ENCODE peak calls at places on chromosomes 16 and 17, in six cellular contexts. One of them, this sample, is unnamed.

GRCh38 chr17:47244697-47245096 is 8.9 kb upstream of the ITGB3 start:
- DNase-seq in brain microvascular endothelial cell: no peak
- DNase-seq in CD8-positive, alpha-beta T cell: no peak
- DNase-seq in body of pancreas: no peak
- DNase-seq in esophagus squamous epithelium: no peak
- DNase-seq in endothelial cell of umbilical vein: no peak
- DNase-seq in this sample: no peak

GRCh38 chr16:11636172-11636721 is 32.0 kb upstream of the SNN start:
- DNase-seq in endothelial cell of umbilical vein: no peak
- DNase-seq in CD8-positive, alpha-beta T cell: no peak
- DNase-seq in body of pancreas: peak; percentile 72
- DNase-seq in esophagus squamous epithelium: no peak
- DNase-seq in brain microvascular endothelial cell: no peak
- DNase-seq in this sample: peak; percentile 71

GRCh38 chr17:65131946-65132345 is 5.2 kb upstream of the RGS9 start:
- DNase-seq in CD8-positive, alpha-beta T cell: no peak
- DNase-seq in esophagus squamous epithelium: no peak
- DNase-seq in endothelial cell of umbilical vein: no peak
- DNase-seq in body of pancreas: no peak
- DNase-seq in brain microvascular endothelial cell: peak; percentile 47
- DNase-seq in this sample: no peak

GRCh38 chr16:8798174-8798527 is 512 bp downstream of the PMM2 start:
- DNase-seq in body of pancreas: peak; percentile 20
- DNase-seq in endothelial cell of umbilical vein: no peak
- DNase-seq in esophagus squamous epithelium: no peak
- DNase-seq in CD8-positive, alpha-beta T cell: no peak
- DNase-seq in brain microvascular endothelial cell: peak; percentile 34
- DNase-seq in this sample: no peak

GRCh38 chr17:30326816-30327215 is 7.0 kb downstream of the TMIGD1 start:
- DNase-seq in body of pancreas: no peak
- DNase-seq in esophagus squamous epithelium: no peak
- DNase-seq in endothelial cell of umbilical vein: no peak
- DNase-seq in CD8-positive, alpha-beta T cell: no peak
- DNase-seq in brain microvascular endothelial cell: no peak
- DNase-seq in this sample: no peak

GRCh38 chr17:60845012-60845411 is 167.4 kb downstream of the BCAS3 start:
- DNase-seq in CD8-positive, alpha-beta T cell: no peak
- DNase-seq in body of pancreas: no peak
- DNase-seq in esophagus squamous epithelium: no peak
- DNase-seq in brain microvascular endothelial cell: no peak
- DNase-seq in endothelial cell of umbilical vein: no peak
- DNase-seq in this sample: no peak

GRCh38 chr17:75267146-75267402 is 4.0 kb downstream of the MIF4GD start:
- DNase-seq in CD8-positive, alpha-beta T cell: no peak
- DNase-seq in brain microvascular endothelial cell: no peak
- DNase-seq in esophagus squamous epithelium: no peak
- DNase-seq in body of pancreas: no peak
- DNase-seq in endothelial cell of umbilical vein: no peak
- DNase-seq in this sample: no peak

GRCh38 chr17:7955414-7956042 is 23.5 kb downstream of the CNTROB start:
- DNase-seq in brain microvascular endothelial cell: no peak
- DNase-seq in CD8-positive, alpha-beta T cell: no peak
- DNase-seq in endothelial cell of umbilical vein: no peak
- DNase-seq in body of pancreas: no peak
- DNase-seq in esophagus squamous epithelium: no peak
- DNase-seq in this sample: no peak

GRCh38 chr17:74864866-74865395 is 5.2 kb upstream of the GRIN2C start:
- DNase-seq in brain microvascular endothelial cell: peak; percentile 60
- DNase-seq in endothelial cell of umbilical vein: peak; percentile 63
- DNase-seq in esophagus squamous epithelium: no peak
- DNase-seq in body of pancreas: peak; percentile 82
- DNase-seq in CD8-positive, alpha-beta T cell: peak; percentile 76
- DNase-seq in this sample: peak; percentile 93

GRCh38 chr16:31386157-31386984 is 6.8 kb upstream of the ITGAD start:
- DNase-seq in CD8-positive, alpha-beta T cell: no peak
- DNase-seq in endothelial cell of umbilical vein: no peak
- DNase-seq in brain microvascular endothelial cell: peak; percentile 42
- DNase-seq in esophagus squamous epithelium: no peak
- DNase-seq in body of pancreas: peak; percentile 70
- DNase-seq in this sample: peak; percentile 54

GRCh38 chr17:2123467-2124251 is 68.8 kb downstream of the HIC1 start:
- DNase-seq in esophagus squamous epithelium: no peak
- DNase-seq in body of pancreas: no peak
- DNase-seq in brain microvascular endothelial cell: no peak
- DNase-seq in endothelial cell of umbilical vein: peak; percentile 55
- DNase-seq in CD8-positive, alpha-beta T cell: no peak
- DNase-seq in this sample: peak; percentile 52

GRCh38 chr17:1087381-1088241 is 90.7 kb downstream of the TIMM22 start:
- DNase-seq in CD8-positive, alpha-beta T cell: no peak
- DNase-seq in esophagus squamous epithelium: no peak
- DNase-seq in endothelial cell of umbilical vein: peak; percentile 84
- DNase-seq in body of pancreas: peak; percentile 95
- DNase-seq in brain microvascular endothelial cell: no peak
- DNase-seq in this sample: peak; percentile 96

GRCh38 chr17:76145231-76146052 is 4.4 kb upstream of the FOXJ1 start:
- DNase-seq in brain microvascular endothelial cell: no peak
- DNase-seq in CD8-positive, alpha-beta T cell: peak; percentile 56
- DNase-seq in endothelial cell of umbilical vein: peak; percentile 23
- DNase-seq in esophagus squamous epithelium: no peak
- DNase-seq in body of pancreas: no peak
- DNase-seq in this sample: peak; percentile 65

GRCh38 chr17:29555840-29556239 is 11.0 kb downstream of the ABHD15 start:
- DNase-seq in brain microvascular endothelial cell: no peak
- DNase-seq in endothelial cell of umbilical vein: no peak
- DNase-seq in esophagus squamous epithelium: no peak
- DNase-seq in body of pancreas: peak; percentile 71
- DNase-seq in CD8-positive, alpha-beta T cell: no peak
- DNase-seq in this sample: no peak

GRCh38 chr17:68289936-68290267 is 1.0 kb downstream of the SLC16A6 start:
- DNase-seq in esophagus squamous epithelium: no peak
- DNase-seq in CD8-positive, alpha-beta T cell: no peak
- DNase-seq in brain microvascular endothelial cell: no peak
- DNase-seq in endothelial cell of umbilical vein: no peak
- DNase-seq in body of pancreas: no peak
- DNase-seq in this sample: no peak

GRCh38 chr17:56681561-56682266 is 88.2 kb downstream of the NOG start:
- DNase-seq in body of pancreas: no peak
- DNase-seq in CD8-positive, alpha-beta T cell: no peak
- DNase-seq in brain microvascular endothelial cell: peak; percentile 81
- DNase-seq in endothelial cell of umbilical vein: peak; percentile 82
- DNase-seq in esophagus squamous epithelium: no peak
- DNase-seq in this sample: no peak

GRCh38 chr16:3518292-3518982 is 17.6 kb downstream of the CLUAP1 start:
- DNase-seq in brain microvascular endothelial cell: no peak
- DNase-seq in endothelial cell of umbilical vein: no peak
- DNase-seq in body of pancreas: no peak
- DNase-seq in esophagus squamous epithelium: no peak
- DNase-seq in CD8-positive, alpha-beta T cell: no peak
- DNase-seq in this sample: no peak

GRCh38 chr16:66717112-66717675 is 20.7 kb upstream of the CMTM4 start:
- DNase-seq in CD8-positive, alpha-beta T cell: no peak
- DNase-seq in brain microvascular endothelial cell: peak; percentile 52
- DNase-seq in endothelial cell of umbilical vein: peak; percentile 16
- DNase-seq in esophagus squamous epithelium: no peak
- DNase-seq in body of pancreas: no peak
- DNase-seq in this sample: peak; percentile 72

GRCh38 chr16:1572664-1573063 is 39.2 kb downstream of the TMEM204 start:
- DNase-seq in endothelial cell of umbilical vein: no peak
- DNase-seq in CD8-positive, alpha-beta T cell: no peak
- DNase-seq in esophagus squamous epithelium: no peak
- DNase-seq in body of pancreas: no peak
- DNase-seq in brain microvascular endothelial cell: no peak
- DNase-seq in this sample: no peak

GRCh38 chr16:66131895-66132294 is 234.6 kb upstream of the CDH5 start:
- DNase-seq in CD8-positive, alpha-beta T cell: no peak
- DNase-seq in endothelial cell of umbilical vein: no peak
- DNase-seq in body of pancreas: no peak
- DNase-seq in brain microvascular endothelial cell: no peak
- DNase-seq in esophagus squamous epithelium: no peak
- DNase-seq in this sample: no peak

GRCh38 chr16:86854895-86855294 is 276.5 kb downstream of the FOXL1 start:
- DNase-seq in endothelial cell of umbilical vein: peak; percentile 82
- DNase-seq in esophagus squamous epithelium: no peak
- DNase-seq in body of pancreas: no peak
- DNase-seq in CD8-positive, alpha-beta T cell: no peak
- DNase-seq in brain microvascular endothelial cell: no peak
- DNase-seq in this sample: no peak

DNA sequence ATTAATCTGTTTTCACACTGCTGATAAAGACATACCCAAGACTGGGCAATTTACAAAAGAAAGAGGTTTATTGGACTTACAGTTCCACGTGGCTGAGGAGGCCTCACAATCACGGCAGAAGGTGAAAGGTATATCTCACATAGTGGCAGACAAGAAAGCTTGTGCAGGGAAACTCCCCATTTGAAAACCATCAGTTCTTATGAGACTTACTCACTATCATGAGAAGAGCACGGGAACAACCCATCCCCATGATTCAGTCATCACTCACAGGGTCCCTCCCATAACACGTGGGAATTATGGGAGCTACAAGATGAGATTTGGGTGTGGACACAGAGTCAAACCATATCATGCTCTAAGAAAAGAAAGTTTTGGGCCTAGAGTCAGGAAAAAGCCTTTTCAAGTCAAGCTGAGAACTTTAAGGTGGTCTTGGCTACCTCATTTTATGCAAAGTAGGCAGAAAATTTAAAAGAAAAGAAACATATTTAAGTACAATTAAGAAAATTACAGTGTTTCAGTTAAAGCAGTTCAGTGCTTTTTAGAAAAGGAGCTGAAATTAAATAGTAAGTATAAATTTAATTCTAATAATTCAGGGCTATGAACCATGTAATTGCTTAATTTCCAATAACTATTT is 24.9 kb upstream of the CRYM start:
- DNase-seq in endothelial cell of umbilical vein: no peak
- DNase-seq in body of pancreas: no peak
- DNase-seq in CD8-positive, alpha-beta T cell: no peak
- DNase-seq in brain microvascular endothelial cell: peak; percentile 86
- DNase-seq in esophagus squamous epithelium: no peak
- DNase-seq in this sample: no peak
- H3K4me3 ChIP-seq in endothelial cell of umbilical vein: no peak overlapping the region
- H3K4me3 ChIP-seq in body of pancreas: no peak overlapping the region
- H3K4me3 ChIP-seq in CD8-positive, alpha-beta T cell: no peak overlapping the region
- H3K4me3 ChIP-seq in brain microvascular endothelial cell: peak overlapping the region; percentile 82
- H3K4me3 ChIP-seq in esophagus squamous epithelium: no peak overlapping the region
- H3K4me3 ChIP-seq in this sample: no peak overlapping the region

GRCh38 chr16:57356547-57356946 is 2.0 kb upstream of the CCL22 start:
- DNase-seq in esophagus squamous epithelium: no peak
- DNase-seq in endothelial cell of umbilical vein: no peak
- DNase-seq in CD8-positive, alpha-beta T cell: no peak
- DNase-seq in body of pancreas: no peak
- DNase-seq in brain microvascular endothelial cell: no peak
- DNase-seq in this sample: no peak

GRCh38 chr16:57355898-57356414 is 2.6 kb upstream of the CCL22 start:
- DNase-seq in body of pancreas: no peak
- DNase-seq in endothelial cell of umbilical vein: no peak
- DNase-seq in brain microvascular endothelial cell: no peak
- DNase-seq in esophagus squamous epithelium: no peak
- DNase-seq in CD8-positive, alpha-beta T cell: no peak
- DNase-seq in this sample: no peak

GRCh38 chr16:57360321-57360935 is 1.8 kb downstream of the CCL22 start:
- DNase-seq in CD8-positive, alpha-beta T cell: no peak
- DNase-seq in esophagus squamous epithelium: no peak
- DNase-seq in body of pancreas: no peak
- DNase-seq in endothelial cell of umbilical vein: no peak
- DNase-seq in brain microvascular endothelial cell: no peak
- DNase-seq in this sample: no peak

GRCh38 chr16:57357330-57358151 is 1.0 kb upstream of the CCL22 start:
- DNase-seq in esophagus squamous epithelium: no peak
- DNase-seq in CD8-positive, alpha-beta T cell: no peak
- DNase-seq in brain microvascular endothelial cell: no peak
- DNase-seq in body of pancreas: no peak
- DNase-seq in endothelial cell of umbilical vein: no peak
- DNase-seq in this sample: no peak

DNA sequence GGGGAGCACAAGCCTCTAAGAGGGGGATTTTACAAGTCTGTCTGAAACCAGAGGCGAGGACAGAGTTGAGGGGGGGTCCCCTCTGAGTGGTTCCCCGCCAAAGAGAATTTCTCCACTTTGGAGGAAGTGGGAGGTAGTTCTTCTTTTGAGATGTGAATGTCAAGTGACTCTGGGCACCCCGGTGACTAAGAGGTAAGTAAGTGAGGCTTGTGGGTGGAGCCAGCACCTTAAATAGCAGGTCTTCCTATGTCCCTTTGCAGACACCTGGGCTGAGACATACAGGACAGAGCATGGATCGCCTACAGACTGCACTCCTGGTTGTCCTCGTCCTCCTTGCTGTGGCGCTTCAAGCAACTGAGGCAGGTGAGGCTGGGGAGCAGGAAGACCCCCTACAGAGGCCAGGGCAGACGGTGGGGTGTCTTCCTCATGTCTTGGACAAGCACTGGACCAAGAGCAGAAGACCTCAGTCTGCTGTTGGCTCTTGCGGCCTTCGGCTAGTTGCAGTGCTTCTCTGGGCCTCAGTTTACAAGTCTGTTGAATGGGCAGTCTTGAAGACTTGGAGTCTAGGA is at the start of gene CCL22:
- DNase-seq in esophagus squamous epithelium: no peak
- DNase-seq in endothelial cell of umbilical vein: no peak
- DNase-seq in body of pancreas: no peak
- DNase-seq in CD8-positive, alpha-beta T cell: no peak
- DNase-seq in brain microvascular endothelial cell: no peak
- DNase-seq in this sample: no peak
- H3K4me3 ChIP-seq in esophagus squamous epithelium: no peak within 1 kb of the TSS
- H3K4me3 ChIP-seq in endothelial cell of umbilical vein: no peak within 1 kb of the TSS
- H3K4me3 ChIP-seq in body of pancreas: no peak within 1 kb of the TSS
- H3K4me3 ChIP-seq in CD8-positive, alpha-beta T cell: no peak within 1 kb of the TSS
- H3K4me3 ChIP-seq in brain microvascular endothelial cell: no peak within 1 kb of the TSS
- H3K4me3 ChIP-seq in this sample: no peak within 1 kb of the TSS

GRCh38 chr17:80453126-80453979 is 23.1 kb downstream of the NPTX1 start:
- DNase-seq in CD8-positive, alpha-beta T cell: no peak
- DNase-seq in esophagus squamous epithelium: no peak
- DNase-seq in endothelial cell of umbilical vein: no peak
- DNase-seq in brain microvascular endothelial cell: no peak
- DNase-seq in body of pancreas: peak; percentile 64
- DNase-seq in this sample: no peak
- H3K4me3 ChIP-seq in CD8-positive, alpha-beta T cell: no peak overlapping the region
- H3K4me3 ChIP-seq in esophagus squamous epithelium: peak overlapping the region; percentile 73
- H3K4me3 ChIP-seq in endothelial cell of umbilical vein: no peak overlapping the region
- H3K4me3 ChIP-seq in brain microvascular endothelial cell: no peak overlapping the region
- H3K4me3 ChIP-seq in body of pancreas: no peak overlapping the region
- H3K4me3 ChIP-seq in this sample: peak overlapping the region; percentile 95

GRCh38 chr17:59812139-59812538 is 80.6 kb downstream of the TUBD1 start:
- DNase-seq in endothelial cell of umbilical vein: no peak
- DNase-seq in brain microvascular endothelial cell: no peak
- DNase-seq in CD8-positive, alpha-beta T cell: no peak
- DNase-seq in esophagus squamous epithelium: no peak
- DNase-seq in body of pancreas: no peak
- DNase-seq in this sample: no peak

GRCh38 chr17:59807892-59808509 is 84.7 kb downstream of the TUBD1 start:
- DNase-seq in body of pancreas: no peak
- DNase-seq in CD8-positive, alpha-beta T cell: no peak
- DNase-seq in endothelial cell of umbilical vein: no peak
- DNase-seq in brain microvascular endothelial cell: no peak
- DNase-seq in esophagus squamous epithelium: no peak
- DNase-seq in this sample: no peak

GRCh38 chr17:59810894-59811153 is 81.9 kb downstream of the TUBD1 start:
- DNase-seq in endothelial cell of umbilical vein: no peak
- DNase-seq in brain microvascular endothelial cell: no peak
- DNase-seq in body of pancreas: no peak
- DNase-seq in esophagus squamous epithelium: no peak
- DNase-seq in CD8-positive, alpha-beta T cell: no peak
- DNase-seq in this sample: no peak

GRCh38 chr17:59814685-59815084 is 78.1 kb downstream of the TUBD1 start:
- DNase-seq in body of pancreas: no peak
- DNase-seq in CD8-positive, alpha-beta T cell: no peak
- DNase-seq in esophagus squamous epithelium: no peak
- DNase-seq in endothelial cell of umbilical vein: no peak
- DNase-seq in brain microvascular endothelial cell: no peak
- DNase-seq in this sample: no peak

GRCh38 chr17:59811209-59811608 is 81.5 kb downstream of the TUBD1 start:
- DNase-seq in CD8-positive, alpha-beta T cell: no peak
- DNase-seq in esophagus squamous epithelium: no peak
- DNase-seq in brain microvascular endothelial cell: no peak
- DNase-seq in body of pancreas: no peak
- DNase-seq in endothelial cell of umbilical vein: no peak
- DNase-seq in this sample: no peak
- H3K4me3 ChIP-seq in CD8-positive, alpha-beta T cell: no peak overlapping the region
- H3K4me3 ChIP-seq in esophagus squamous epithelium: no peak overlapping the region
- H3K4me3 ChIP-seq in brain microvascular endothelial cell: no peak overlapping the region
- H3K4me3 ChIP-seq in body of pancreas: no peak overlapping the region
- H3K4me3 ChIP-seq in endothelial cell of umbilical vein: no peak overlapping the region
- H3K4me3 ChIP-seq in this sample: no peak overlapping the region

This sample was measured in H7.